ENCODE peak calls at places on chromosomes 2 and 18, in nine cellular contexts. A is mesothelial cell of epicardium, H is HTR-8/SVneo, K is colonic mucosa, C is dorsolateral prefrontal cortex, G is suprapubic skin, Q is psoas muscle, O is neuronal stem cell, V is C1 segment of cervical spinal cord. U is an unnamed sample.

GRCh38 chr2:78245394-78246140 is 723.4 kb upstream of the LRRTM4 start:
- DNase-seq in O (peak), K (no peak), H (no peak), A (no peak), Q (no peak), C (no peak), G (no peak), V (no peak), U (no peak)

GRCh38 chr2:86704482-86704971 is 15.6 kb upstream of the RMND5A start:
- DNase-seq in Q (peak), H (peak), V (no peak), G (no peak), O (no peak), A (no peak), C (no peak), K (peak), U (no peak)

GRCh38 chr2:35931115-35931514 is 424.5 kb upstream of the CRIM1 start:
- DNase-seq in K (no peak), V (no peak), G (no peak), C (no peak), H (no peak), A (no peak), Q (no peak), O (no peak), U (no peak)

GRCh38 chr2:127673304-127674069 is 1.8 kb downstream of the LIMS2 start:
- DNase-seq in Q (peak), V (no peak), H (no peak), G (peak), K (no peak), C (no peak), A (no peak), O (no peak), U (no peak)

GRCh38 chr2:222707689-222708273 is 36.3 kb downstream of the MOGAT1 start:
- DNase-seq in G (no peak), C (no peak), A (no peak), V (no peak), K (no peak), O (no peak), Q (no peak), H (no peak), U (no peak)

GRCh38 chr2:231489990-231490389 is 25.7 kb upstream of the NCL start:
- DNase-seq in A (no peak), Q (no peak), V (no peak), G (no peak), K (no peak), C (peak), O (no peak), H (no peak), U (no peak)

GRCh38 chr2:58834404-58834803 is 593.3 kb upstream of the FANCL start:
- DNase-seq in V (no peak), H (peak), G (no peak), K (no peak), A (peak), C (no peak), O (peak), Q (no peak), U (no peak)

GRCh38 chr2:219509780-219510511 is 4.3 kb upstream of the ASIC4 start:
- DNase-seq in O (no peak), C (peak), A (peak), K (peak), H (peak), Q (peak), G (no peak), V (peak), U (peak)

GRCh38 chr18:3852321-3852720 is 402.3 kb downstream of the TGIF1 start:
- DNase-seq in O (no peak), A (no peak), G (no peak), C (no peak), V (no peak), Q (no peak), K (no peak), H (no peak), U (no peak)

GRCh38 chr18:43760010-43760409 is 482.7 kb upstream of the SYT4 start:
- DNase-seq in O (no peak), G (no peak), V (no peak), C (no peak), K (no peak), Q (no peak), A (no peak), H (no peak), U (no peak)

GRCh38 chr2:99066602-99067001 is 74.9 kb upstream of the C2orf15 start:
- DNase-seq in G (no peak), V (no peak), A (no peak), O (peak), Q (no peak), K (peak), H (peak), C (peak), U (no peak)

GRCh38 chr2:168002021-168002553 is 245.3 kb downstream of the STK39 start:
- DNase-seq in C (no peak), H (no peak), G (no peak), K (no peak), Q (no peak), O (no peak), A (no peak), V (no peak), U (no peak)

GRCh38 chr18:23752796-23753195 is 63.5 kb downstream of the LAMA3 start:
- DNase-seq in V (peak), K (no peak), Q (no peak), O (no peak), C (no peak), G (no peak), H (no peak), A (no peak), U (no peak)

GRCh38 chr2:17470855-17471641 is 47.2 kb downstream of the RAD51AP2 start:
- DNase-seq in V (no peak), A (no peak), C (no peak), Q (no peak), O (peak), K (no peak), G (no peak), H (no peak), U (no peak)

U was measured in hypothalamus.